ENCODE peak calls at places on chromosome 1, in seven cellular contexts. N is naive thymus-derived CD8-positive, alpha-beta T cell; S is HepG2; G is GM13976; W is AG08395; O is brain microvascular endothelial cell; V is substantia nigra. X is an unnamed sample.

GRCh38 chr1:6037338-6037762 is 8.3 kb upstream of the KCNAB2 start:
- DNase-seq in W (peak), V (no peak), O (peak), S (no peak), N (no peak), G (peak), X (peak)

GRCh38 chr1:27084107-27084506 is 70.8 kb downstream of the SLC9A1 start:
- DNase-seq in S (no peak), N (no peak), G (no peak), V (no peak), O (no peak), W (no peak), X (no peak)

GRCh38 chr1:186858923-186859322 is 30.2 kb downstream of the PLA2G4A start:
- DNase-seq in S (no peak), G (no peak), O (no peak), W (no peak), N (no peak), V (no peak), X (no peak)

GRCh38 chr1:115837762-115838421 is 3.0 kb downstream of the NHLH2 start:
- DNase-seq in O (no peak), G (no peak), W (no peak), S (no peak), N (no peak), V (no peak), X (no peak)

GRCh38 chr1:156895408-156895874 is 1.9 kb downstream of the PEAR1 start:
- DNase-seq in O (no peak), V (no peak), S (no peak), N (no peak), W (no peak), G (no peak), X (no peak)

GRCh38 chr1:25642710-25643109 is 26.1 kb downstream of the MAN1C1 start:
- DNase-seq in S (no peak), W (peak), V (no peak), G (no peak), N (peak), O (peak), X (no peak)

GRCh38 chr1:101105877-101106276 is 80.3 kb upstream of the DPH5 start:
- DNase-seq in V (no peak), G (no peak), O (no peak), W (peak), N (no peak), S (no peak), X (no peak)

GRCh38 chr1:21333824-21334213 is 43.6 kb upstream of the ECE1 start:
- DNase-seq in G (no peak), O (no peak), S (no peak), N (no peak), V (no peak), W (no peak), X (no peak)

GRCh38 chr1:63628607-63629006 is 35.4 kb downstream of the PGM1 start:
- DNase-seq in N (no peak), G (no peak), S (no peak), O (no peak), V (no peak), W (no peak), X (no peak)

GRCh38 chr1:14522331-14523241 is 75.9 kb upstream of the KAZN start:
- DNase-seq in N (no peak), W (peak), G (peak), O (peak), S (no peak), V (no peak), X (no peak)

GRCh38 chr1:237610157-237610556 is 280.6 kb downstream of the ZP4 start:
- DNase-seq in O (no peak), W (no peak), G (no peak), V (no peak), S (no peak), N (no peak), X (no peak)

GRCh38 chr1:145892486-145893087 is 6.9 kb upstream of the ANKRD35 start:
- DNase-seq in S (no peak), G (no peak), V (no peak), W (no peak), N (no peak), O (no peak), X (no peak)

GRCh38 chr1:172955161-172955821 is 95.5 kb downstream of the TNFSF18 start:
- DNase-seq in V (no peak), G (no peak), S (no peak), W (peak), N (no peak), O (peak), X (no peak)